ENCODE peak calls at places on chromosomes 2 and 18, in four cellular contexts. I is K562, E is GM12878, Q is HL-60. J is an unnamed sample.

GRCh38 chr2:195818521-195818920 is 161.5 kb downstream of the SLC39A10 start:
- DNase-seq in I (no peak), E (no peak), Q (no peak), J (no peak)

GRCh38 chr2:125224830-125225229 is 1199.7 kb downstream of the CNTNAP5 start:
- DNase-seq in I (no peak), E (no peak), Q (no peak), J (no peak)

GRCh38 chr2:75641587-75641986 is 5.0 kb upstream of the MRPL19 start:
- DNase-seq in I (peak), E (no peak), Q (no peak), J (no peak)

GRCh38 chr2:110157153-110157793 is 41.7 kb upstream of the MALL start:
- DNase-seq in I (peak), E (peak), Q (no peak), J (peak)

GRCh38 chr18:34121157-34121807 is 103.4 kb downstream of the NOL4 start:
- DNase-seq in I (no peak), E (no peak), Q (no peak), J (no peak)

GRCh38 chr2:54809814-54810213 is 86.4 kb downstream of the EML6 start:
- DNase-seq in I (no peak), E (no peak), Q (no peak), J (no peak)

GRCh38 chr2:241635756-241636155 is 1.2 kb downstream of the THAP4 start:
- DNase-seq in I (no peak), E (no peak), Q (peak), J (no peak)

GRCh38 chr18:24397131-24397693 is 412 bp downstream of the OSBPL1A start:
- DNase-seq in I (peak), E (no peak), Q (peak), J (no peak)

GRCh38 chr2:47169784-47170183 is 14.7 kb upstream of the STPG4 start:
- DNase-seq in I (no peak), E (no peak), Q (no peak), J (no peak)

GRCh38 chr2:134252092-134252775 is 1.6 kb upstream of the MGAT5 start:
- DNase-seq in I (no peak), E (no peak), Q (no peak), J (no peak)

GRCh38 chr2:96921561-96922303 is 51.9 kb upstream of the SEMA4C start:
- DNase-seq in I (no peak), E (no peak), Q (no peak), J (no peak)

GRCh38 chr2:61470122-61470951 is 550 bp downstream of the USP34 start:
- DNase-seq in I (peak), E (no peak), Q (peak), J (peak)

GRCh38 chr18:36337679-36338419 is 40.3 kb downstream of the FHOD3 start:
- DNase-seq in I (no peak), E (no peak), Q (no peak), J (no peak)

GRCh38 chr2:142041105-142041504 is 89.7 kb downstream of the LRP1B start:
- DNase-seq in I (no peak), E (no peak), Q (no peak), J (no peak)

GRCh38 chr18:13320891-13321425 is 102.4 kb downstream of the LDLRAD4 start:
- DNase-seq in I (no peak), E (no peak), Q (no peak), J (no peak)

GRCh38 chr2:230160112-230160660 is 59.6 kb downstream of the SP110 start:
- DNase-seq in I (peak), E (peak), Q (peak), J (peak)

GRCh38 chr18:78729099-78729467 is 250.5 kb upstream of the SALL3 start:
- DNase-seq in I (no peak), E (no peak), Q (no peak), J (no peak)

GRCh38 chr2:30301551-30301950 is 70.2 kb downstream of the LBH start:
- DNase-seq in I (no peak), E (no peak), Q (no peak), J (no peak)

GRCh38 chr2:171923206-171923605 is 945 bp downstream of the HAT1 start:
- DNase-seq in I (no peak), E (no peak), Q (peak), J (no peak)

GRCh38 chr2:56133441-56133840 is 50.3 kb upstream of the CCDC85A start:
- DNase-seq in I (no peak), E (no peak), Q (no peak), J (no peak)

GRCh38 chr2:71453404-71454220 is at the start of gene DYSF:
- DNase-seq in I (peak), E (no peak), Q (peak), J (no peak)

GRCh38 chr18:21264651-21265050 is 22.6 kb downstream of the GREB1L start:
- DNase-seq in I (no peak), E (no peak), Q (no peak), J (no peak)

DNA sequence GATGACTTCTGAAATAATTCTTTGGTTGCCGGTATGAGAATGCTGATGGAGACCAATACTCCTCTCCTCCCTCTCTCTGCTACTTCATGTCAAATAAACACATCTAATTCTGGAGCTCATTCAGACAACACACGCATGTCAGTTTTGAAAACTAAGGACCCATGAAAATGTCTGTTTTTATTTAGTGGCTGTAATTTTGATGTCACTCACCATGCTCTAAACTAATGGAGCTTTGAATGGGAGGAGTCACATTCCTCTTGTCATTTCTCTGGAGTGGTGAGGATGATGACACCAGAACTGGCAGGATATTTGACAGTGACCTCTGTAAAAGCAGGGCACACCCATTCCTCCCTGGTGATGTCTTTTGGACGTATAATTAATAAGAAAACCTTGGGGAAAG is 163.0 kb downstream of the PHLPP1 start:
- DNase-seq in I (no peak), E (no peak), Q (no peak), J (no peak)
- TF ChIP-seq POLR2AphosphoS5 in I (no peak), E (no peak), Q (no peak), J (no peak)

GRCh38 chr2:165818920-165819319 is 24.9 kb upstream of the GALNT3 start:
- DNase-seq in I (no peak), E (no peak), Q (no peak), J (no peak)

GRCh38 chr2:165814473-165814872 is 20.4 kb upstream of the GALNT3 start:
- DNase-seq in I (no peak), E (no peak), Q (no peak), J (no peak)

GRCh38 chr2:165820296-165820695 is 26.2 kb upstream of the GALNT3 start:
- DNase-seq in I (no peak), E (no peak), Q (no peak), J (no peak)

GRCh38 chr2:165815299-165815698 is 21.3 kb upstream of the GALNT3 start:
- DNase-seq in I (no peak), E (no peak), Q (no peak), J (no peak)

DNA sequence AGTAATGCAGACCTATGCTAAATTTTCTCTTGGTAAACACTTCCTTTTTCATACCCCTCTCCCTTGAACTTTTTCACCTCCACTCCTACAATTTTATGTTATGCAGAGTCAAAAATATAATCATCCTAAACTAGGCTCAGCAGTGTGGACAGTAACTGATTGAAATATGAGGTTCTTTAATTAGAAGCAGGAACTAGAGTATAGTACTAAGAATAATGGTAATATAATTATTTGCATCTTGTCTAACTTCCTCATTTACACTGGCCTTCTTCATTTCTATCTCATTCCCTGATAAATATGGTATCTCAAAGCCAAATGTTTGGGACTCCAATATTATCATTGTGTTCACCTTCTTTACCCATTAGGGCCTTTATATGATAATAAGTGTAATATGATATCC is 21.7 kb upstream of the GALNT3 start:
- DNase-seq in I (no peak), E (no peak), Q (peak), J (no peak)
- TF ChIP-seq SPI1 in I (no peak), E (no peak), Q (peak), J (no peak)

DNA sequence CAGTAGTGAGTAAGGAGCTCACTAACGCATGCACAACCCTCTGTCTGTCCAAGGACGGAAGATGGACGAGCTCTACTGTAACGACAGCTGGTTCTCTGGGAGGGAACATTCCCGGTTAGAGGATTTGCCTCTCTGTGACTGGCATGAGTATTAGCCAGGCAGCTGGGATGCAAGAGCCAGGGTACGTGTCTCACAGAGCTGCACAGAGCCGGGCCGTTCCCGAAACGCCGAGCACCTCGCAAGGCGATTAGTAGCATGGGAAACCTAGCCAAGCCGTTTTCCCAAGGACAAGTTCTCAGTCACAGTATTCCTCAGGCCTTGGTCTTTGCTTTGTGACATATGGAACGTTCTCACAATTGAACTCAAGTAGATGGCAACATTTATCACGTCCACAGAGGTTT is 94.7 kb downstream of the MTCL1 start:
- DNase-seq in I (no peak), E (no peak), Q (no peak), J (no peak)
- TF ChIP-seq POLR2AphosphoS5 in I (no peak), E (no peak), Q (no peak), J (no peak)

DNA sequence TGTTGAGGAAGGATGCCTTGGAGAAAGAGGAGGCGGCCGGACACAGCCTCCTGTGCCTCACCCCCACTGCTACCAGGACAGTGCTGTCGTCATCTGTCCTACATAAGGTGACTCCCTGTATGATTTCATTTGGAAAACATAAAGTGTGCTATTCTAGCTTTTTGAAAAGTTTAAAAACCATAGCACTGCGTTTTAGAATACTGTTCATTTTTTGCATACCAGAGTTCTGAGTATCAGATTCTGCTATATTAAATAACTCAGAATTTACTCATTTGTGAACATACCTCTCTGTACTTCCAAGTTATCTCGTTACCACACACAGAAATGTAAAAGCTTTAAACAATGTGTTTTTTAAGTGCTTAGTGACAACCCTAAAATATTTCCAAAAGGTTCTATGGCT is 302.8 kb downstream of the LRRTM1 start:
- DNase-seq in I (no peak), E (no peak), Q (no peak), J (no peak)
- TF ChIP-seq SPI1 in I (no peak), E (no peak), Q (no peak), J (no peak)

GRCh38 chr2:215651412-215651811 is 215.5 kb upstream of the FN1 start:
- DNase-seq in I (no peak), E (no peak), Q (no peak), J (no peak)

GRCh38 chr2:215652432-215652831 is 216.6 kb upstream of the FN1 start:
- DNase-seq in I (no peak), E (no peak), Q (no peak), J (no peak)

GRCh38 chr2:215657844-215658243 is 222.0 kb upstream of the FN1 start:
- DNase-seq in I (no peak), E (no peak), Q (no peak), J (no peak)

GRCh38 chr2:215653344-215654015 is 217.6 kb upstream of the FN1 start:
- DNase-seq in I (no peak), E (no peak), Q (no peak), J (no peak)

DNA sequence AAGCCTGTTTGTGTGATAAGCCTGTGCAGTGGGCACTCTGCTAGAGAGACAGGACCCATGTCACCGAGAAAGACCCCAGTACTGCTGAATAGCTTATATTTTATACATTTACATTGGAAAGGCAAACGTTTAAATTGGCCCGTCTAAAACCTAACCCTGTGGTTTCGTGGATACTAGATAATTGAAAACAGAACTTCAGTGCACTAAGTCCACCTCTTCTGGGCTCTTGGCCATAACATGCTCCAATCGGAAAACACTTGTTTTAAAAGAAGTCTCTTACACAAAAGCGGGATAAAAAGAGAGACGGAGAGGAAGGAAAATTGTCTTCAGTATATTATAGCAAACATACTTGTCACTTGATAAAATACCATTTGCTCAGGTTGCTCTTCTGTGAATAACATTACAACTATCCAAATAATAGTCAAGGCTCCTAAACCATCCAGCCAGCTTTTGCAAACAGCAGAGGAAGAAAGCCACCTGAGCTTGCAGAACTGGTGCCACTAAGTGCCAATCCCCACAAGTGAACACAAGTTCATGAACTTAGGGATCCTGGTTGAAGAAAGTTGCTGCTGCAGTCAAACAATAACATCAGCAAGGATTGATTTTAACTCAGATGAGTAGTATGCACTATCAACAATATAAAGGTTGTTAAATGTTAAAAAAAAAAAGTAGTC is 218.4 kb upstream of the FN1 start:
- DNase-seq in I (no peak), E (no peak), Q (no peak), J (no peak)
- TF ChIP-seq POLR2AphosphoS5 in I (no peak), E (no peak), Q (no peak), J (no peak)

GRCh38 chr2:9287400-9288059 is 80.9 kb downstream of the ASAP2 start:
- DNase-seq in I (no peak), E (no peak), Q (no peak), J (no peak)

GRCh38 chr2:9286553-9287399 is 80.2 kb downstream of the ASAP2 start:
- DNase-seq in I (no peak), E (no peak), Q (no peak), J (no peak)

GRCh38 chr2:9285921-9286320 is 79.3 kb downstream of the ASAP2 start:
- DNase-seq in I (no peak), E (no peak), Q (no peak), J (no peak)

GRCh38 chr2:9288681-9289338 is 82.2 kb downstream of the ASAP2 start:
- DNase-seq in I (no peak), E (no peak), Q (no peak), J (no peak)

DNA sequence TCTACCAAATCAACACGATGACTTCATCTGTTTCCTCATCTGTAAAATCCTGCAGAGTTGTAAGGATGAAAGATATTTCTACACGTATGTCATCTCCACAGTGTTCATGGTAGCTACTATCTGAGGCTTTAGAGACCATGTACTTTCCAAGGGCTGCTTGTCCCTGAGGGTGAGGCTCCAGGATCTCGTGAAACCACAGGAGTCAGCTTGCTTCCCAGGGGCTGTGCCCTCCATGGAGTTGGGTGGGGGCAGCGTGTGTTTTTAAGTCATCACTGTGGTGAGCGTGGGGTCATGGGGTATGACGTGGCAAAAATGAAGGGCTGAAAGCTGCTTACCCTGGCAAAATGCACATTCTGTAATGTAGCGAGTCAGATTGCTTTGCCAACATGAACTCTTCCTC is 81.6 kb downstream of the ASAP2 start:
- DNase-seq in I (no peak), E (no peak), Q (no peak), J (no peak)
- TF ChIP-seq SPI1 in I (no peak), E (no peak), Q (no peak), J (no peak)

J was measured in GM12891.